ENCODE peak calls at places on chromosomes 16 and 17, in seven cellular contexts. X is transverse colon, H is stomach, T is A549, E is sigmoid colon, Y is ovary, C is HepG2. K is an unnamed sample.

GRCh38 chr17:32921013-32921412 is 6.9 kb upstream of the TMEM98 start:
- DNase-seq in X (no peak), H (peak; percentile 43), T (no peak), E (no peak), Y (no peak), C (peak; percentile 72), K (no peak)

GRCh38 chr17:57910462-57910861 is 44.8 kb downstream of the CUEDC1 start:
- DNase-seq in X (no peak), H (no peak), T (no peak), E (no peak), Y (no peak), C (no peak), K (no peak)

GRCh38 chr17:50920891-50921595 is 54.9 kb upstream of the TOB1 start:
- DNase-seq in X (peak; percentile 60), H (peak; percentile 62), T (no peak), E (no peak), Y (no peak), C (no peak), K (no peak)

GRCh38 chr16:69595127-69596036 is 29.6 kb downstream of the NFAT5 start:
- DNase-seq in X (no peak), H (no peak), T (peak; percentile 37), E (no peak), Y (no peak), C (peak; percentile 37), K (no peak)

GRCh38 chr16:30645727-30646126 is 5.0 kb upstream of the PRR14 start:
- DNase-seq in X (no peak), H (no peak), T (no peak), E (no peak), Y (no peak), C (no peak), K (no peak)

GRCh38 chr16:68901910-68902309 is 58.6 kb downstream of the TANGO6 start:
- DNase-seq in X (no peak), H (no peak), T (peak; percentile 13), E (no peak), Y (no peak), C (no peak), K (no peak)

GRCh38 chr16:78505544-78506371 is 406.3 kb downstream of the WWOX start:
- DNase-seq in X (peak; percentile 30), H (peak; percentile 33), T (no peak), E (peak; percentile 86), Y (peak; percentile 82), C (peak; percentile 80), K (no peak)

GRCh38 chr17:34998205-34998604 is 17.9 kb downstream of the LIG3 start:
- DNase-seq in X (peak; percentile 80), H (peak; percentile 70), T (peak; percentile 78), E (peak; percentile 89), Y (no peak), C (peak; percentile 56), K (peak; percentile 78)

GRCh38 chr17:34156401-34156740 is 98.7 kb upstream of the CCL2 start:
- DNase-seq in X (no peak), H (no peak), T (no peak), E (no peak), Y (no peak), C (no peak), K (no peak)

GRCh38 chr16:27450836-27451341 is 48.9 kb downstream of the IL21R start:
- DNase-seq in X (peak; percentile 50), H (no peak), T (no peak), E (no peak), Y (no peak), C (no peak), K (no peak)

GRCh38 chr16:88713568-88714419 is 7.5 kb downstream of the CTU2 start:
- DNase-seq in X (no peak), H (peak; percentile 40), T (no peak), E (no peak), Y (no peak), C (no peak), K (no peak)

GRCh38 chr16:68069511-68070248 is 15.5 kb upstream of the NFATC3 start:
- DNase-seq in X (peak; percentile 78), H (no peak), T (no peak), E (no peak), Y (no peak), C (no peak), K (peak; percentile 77)

DNA sequence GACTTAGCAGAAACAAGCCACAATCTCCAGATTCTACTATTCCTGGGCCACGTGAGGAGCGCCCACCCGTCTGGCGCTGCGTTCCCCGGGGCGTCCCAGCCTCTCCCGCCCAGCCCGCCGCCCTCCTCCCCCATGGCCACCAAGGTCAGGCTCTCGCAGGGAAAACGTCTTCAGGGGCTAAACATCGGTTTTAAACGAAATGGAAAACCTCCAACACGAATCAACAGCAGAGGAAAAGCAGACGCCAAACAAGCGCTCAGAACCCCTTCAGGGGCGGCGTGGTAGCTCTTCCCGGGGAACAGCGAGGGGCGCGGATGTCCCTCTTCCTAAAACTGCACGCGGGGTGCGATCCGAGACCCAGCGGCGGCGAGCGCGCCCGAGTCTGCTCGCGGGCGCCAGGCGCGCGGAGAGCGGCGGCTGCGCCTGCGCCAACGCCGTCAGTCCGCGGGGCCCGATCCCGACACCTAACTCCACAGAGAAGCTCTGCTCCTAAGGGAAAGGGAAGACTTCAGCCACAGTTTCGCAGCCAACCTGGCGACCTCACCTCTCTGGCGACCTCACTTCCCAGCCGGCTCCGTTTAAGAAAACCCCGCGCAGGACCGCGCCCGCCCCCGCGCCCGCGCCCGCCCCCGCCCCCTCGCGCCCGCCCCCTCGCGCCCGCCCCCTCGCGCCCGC is 499 bp upstream of the COG1 start:
- DNase-seq in X (peak; percentile 66), H (peak; percentile 60), T (peak; percentile 92), E (peak; percentile 80), Y (peak; percentile 64), C (peak; percentile 71), K (peak; percentile 93)
- TF ChIP-seq POLR2A in X (no peak), H (no peak), T (peak; percentile 81), E (no peak), Y (no peak), C (peak; percentile 35), K (no peak)

GRCh38 chr17:30173649-30174048 is 57.0 kb downstream of the NSRP1 start:
- DNase-seq in X (no peak), H (no peak), T (no peak), E (no peak), Y (no peak), C (no peak), K (no peak)
- TF ChIP-seq EP300 in X (no peak), H (no peak), T (no peak), E (no peak), Y (no peak), C (no peak), K (no peak)

GRCh38 chr17:70296456-70296855 is 127.1 kb downstream of the KCNJ2 start:
- DNase-seq in X (no peak), H (no peak), T (no peak), E (no peak), Y (no peak), C (no peak), K (no peak)
- TF ChIP-seq CTCF in X (no peak), H (no peak), T (no peak), E (no peak), Y (no peak), C (no peak), K (no peak)

DNA sequence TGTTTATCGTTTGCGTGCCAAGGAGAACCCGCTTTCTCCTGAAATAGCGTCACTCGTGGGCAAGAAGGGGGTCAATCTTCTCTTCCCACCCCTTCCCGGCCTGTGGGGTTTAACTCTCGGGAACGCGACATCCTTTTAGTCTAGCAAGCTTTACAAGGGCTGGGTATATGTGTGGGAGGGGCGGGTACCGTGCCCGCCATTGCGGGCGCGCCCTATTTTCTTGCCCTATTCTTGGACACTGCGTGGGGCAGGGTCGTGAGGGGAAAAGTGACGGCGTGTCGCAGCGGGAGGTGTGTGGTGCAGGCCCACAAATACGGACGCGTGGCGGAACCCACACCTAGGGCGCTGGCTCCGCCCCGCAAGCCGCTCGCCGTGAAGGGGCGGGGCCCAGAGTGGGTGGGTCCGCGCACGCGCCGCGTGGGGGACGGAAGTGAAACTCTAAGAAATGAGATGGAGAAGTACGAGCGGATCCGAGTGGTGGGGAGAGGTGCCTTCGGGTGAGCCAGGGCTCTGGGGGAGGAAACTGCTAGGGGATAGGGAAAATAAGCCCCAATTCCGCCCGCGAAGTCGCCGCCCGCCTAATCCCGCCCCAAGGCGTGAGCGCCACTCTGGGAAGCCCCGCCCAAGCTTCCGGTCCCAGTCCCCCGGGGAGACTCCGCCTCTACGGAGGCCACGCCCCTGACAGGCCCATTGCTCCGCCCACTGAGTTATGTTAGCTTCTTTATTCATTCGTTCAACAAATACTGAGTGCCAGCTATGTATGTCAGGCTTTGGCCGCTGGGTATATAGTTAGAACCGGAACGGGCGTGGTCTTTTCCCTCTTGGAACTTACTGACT is at the start of gene NEK8:
- DNase-seq in X (peak; percentile 99), H (peak; percentile 100), T (peak; percentile 97), E (peak; percentile 97), Y (peak; percentile 98), C (peak; percentile 94), K (peak; percentile 98)
- TF ChIP-seq POLR2A in X (peak; percentile 77), H (no peak), T (peak; percentile 77), E (peak; percentile 45), Y (peak; percentile 75), C (peak; percentile 70), K (peak; percentile 83)

DNA sequence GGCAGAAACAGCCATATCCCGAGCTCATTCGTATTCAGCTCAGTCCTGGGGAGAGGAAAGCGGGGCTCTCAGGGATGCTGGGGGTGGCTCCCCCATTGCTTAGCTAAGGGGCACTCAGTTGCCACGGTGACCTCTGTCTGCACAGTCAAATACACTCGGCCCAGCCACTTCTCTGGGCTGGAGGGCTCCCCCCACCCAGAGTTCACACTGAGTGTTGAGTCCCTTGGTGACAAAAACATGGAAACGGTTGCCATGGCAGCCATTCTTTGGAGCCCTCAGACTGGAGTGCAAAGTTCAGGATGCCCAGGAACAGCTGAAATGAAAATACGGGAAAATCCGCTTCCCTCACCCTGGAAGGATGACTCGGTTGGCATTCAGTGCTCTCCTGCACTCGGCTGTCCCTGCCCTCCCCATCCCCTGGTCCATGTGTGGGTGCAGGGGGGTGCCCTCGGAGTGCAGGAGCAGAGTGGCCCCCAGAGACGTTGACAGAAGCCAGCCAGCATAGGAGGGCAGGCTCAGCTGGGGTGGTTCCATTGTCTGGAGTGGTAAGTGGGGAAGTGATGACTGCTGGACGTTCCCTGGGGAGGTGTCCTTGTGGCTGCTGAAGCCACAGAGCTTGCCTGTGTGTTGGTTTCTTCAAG is 216.5 kb downstream of the NTN1 start:
- DNase-seq in X (no peak), H (no peak), T (no peak), E (peak; percentile 64), Y (no peak), C (peak; percentile 91), K (no peak)
- TF ChIP-seq EP300 in X (no peak), H (no peak), T (no peak), E (no peak), Y (no peak), C (no peak), K (no peak)

GRCh38 chr17:36534881-36535668 is at the start of gene PIGW:
- DNase-seq in X (peak; percentile 93), H (peak; percentile 89), T (peak; percentile 96), E (peak; percentile 93), Y (peak; percentile 85), C (peak; percentile 82), K (peak; percentile 92)
- TF ChIP-seq CTCF in X (no peak), H (no peak), T (no peak), E (no peak), Y (peak; percentile 11), C (peak; percentile 63), K (peak; percentile 20)

K was measured in upper lobe of left lung.